ENCODE peak calls at places on chromosomes 2 and 18, in five cellular contexts. R is endothelial cell of umbilical vein, L is thyroid gland, Y is spleen, S is choroid plexus epithelial cell. H is an unnamed sample.

GRCh38 chr2:60551241-60552095 is 2.0 kb downstream of the BCL11A start:
- DNase-seq in Y (peak), R (no peak), S (peak), L (peak), H (no peak)

GRCh38 chr2:48900321-48901014 is 144.9 kb upstream of the LHCGR start:
- DNase-seq in S (no peak), R (no peak), L (no peak), Y (no peak), H (no peak)

GRCh38 chr2:217993817-217994459 is 8.9 kb downstream of the TNS1 start:
- DNase-seq in R (peak), L (peak), Y (peak), S (peak), H (no peak)

GRCh38 chr2:128289439-128289838 is 29.2 kb downstream of the HS6ST1 start:
- DNase-seq in S (no peak), L (no peak), R (peak), Y (peak), H (no peak)

GRCh38 chr2:29627366-29627765 is 294.0 kb downstream of the ALK start:
- DNase-seq in S (peak), Y (no peak), R (no peak), L (no peak), H (peak)

GRCh38 chr2:170929686-170930050 is 615 bp downstream of the GORASP2 start:
- DNase-seq in L (peak), Y (peak), S (peak), R (peak), H (no peak)

GRCh38 chr2:200063155-200063554 is 107.8 kb downstream of the MAIP1 start:
- DNase-seq in S (no peak), Y (no peak), R (no peak), L (no peak), H (no peak)

GRCh38 chr2:115165529-115166109 is 723.2 kb downstream of the DPP10 start:
- DNase-seq in R (peak), L (no peak), S (peak), Y (no peak), H (peak)

GRCh38 chr18:58058720-58059119 is 14.7 kb downstream of the NEDD4L start:
- DNase-seq in Y (no peak), S (no peak), R (no peak), L (no peak), H (no peak)

GRCh38 chr18:2655954-2656236 is 369 bp downstream of the SMCHD1 start:
- DNase-seq in R (no peak), S (no peak), Y (no peak), L (no peak), H (no peak)

GRCh38 chr2:74043345-74044329 is 58.9 kb downstream of the TET3 start:
- DNase-seq in R (no peak), L (no peak), S (no peak), Y (no peak), H (no peak)

GRCh38 chr2:109290887-109291675 is 162.1 kb downstream of the SH3RF3 start:
- DNase-seq in L (no peak), R (peak), Y (peak), S (peak), H (no peak)

GRCh38 chr2:71856709-71857525 is 290.7 kb downstream of the CYP26B1 start:
- DNase-seq in R (peak), Y (no peak), S (no peak), L (peak), H (no peak)

GRCh38 chr2:96870631-96871255 is 863 bp upstream of the SEMA4C start:
- DNase-seq in Y (peak), L (peak), S (no peak), R (peak), H (no peak)

GRCh38 chr18:77530732-77531131 is 281.1 kb downstream of the GALR1 start:
- DNase-seq in R (no peak), L (no peak), Y (no peak), S (no peak), H (no peak)

GRCh38 chr2:158967731-158968395 is 577 bp upstream of the TANC1 start:
- DNase-seq in Y (no peak), S (peak), L (peak), R (peak), H (peak)

GRCh38 chr2:50674876-50675275 is 357.1 kb downstream of the NRXN1 start:
- DNase-seq in R (no peak), L (no peak), S (no peak), Y (no peak), H (no peak)

GRCh38 chr2:203543898-203544328 is 8.8 kb upstream of the RAPH1 start:
- DNase-seq in S (no peak), Y (no peak), R (no peak), L (peak), H (no peak)

GRCh38 chr18:419542-420175 is 80.8 kb downstream of the COLEC12 start:
- DNase-seq in L (no peak), S (no peak), Y (no peak), R (no peak), H (no peak)

GRCh38 chr2:37080674-37081073 is 3.5 kb downstream of the HEATR5B start:
- DNase-seq in Y (no peak), L (no peak), R (peak), S (no peak), H (no peak)

GRCh38 chr18:10139783-10140410 is 226.1 kb downstream of the VAPA start:
- DNase-seq in Y (no peak), L (no peak), S (peak), R (no peak), H (no peak)

GRCh38 chr18:75346671-75347070 is 80.8 kb downstream of the SMIM21 start:
- DNase-seq in S (no peak), Y (no peak), R (no peak), L (no peak), H (no peak)

GRCh38 chr2:45796500-45796899 is 145.0 kb downstream of the PRKCE start:
- DNase-seq in R (no peak), L (no peak), S (no peak), Y (no peak), H (no peak)

GRCh38 chr2:84481702-84482101 is 22.6 kb upstream of the SUCLG1 start:
- DNase-seq in S (peak), L (no peak), Y (no peak), R (no peak), H (no peak)

GRCh38 chr2:31004252-31004651 is 134.0 kb downstream of the GALNT14 start:
- DNase-seq in R (no peak), L (no peak), Y (no peak), S (no peak), H (no peak)

GRCh38 chr2:157587576-157587975 is 41.1 kb downstream of the ACVR1C start:
- DNase-seq in Y (no peak), R (no peak), L (no peak), S (no peak), H (no peak)

GRCh38 chr2:29463181-29463900 is 348.1 kb downstream of the CLIP4 start:
- DNase-seq in L (no peak), Y (no peak), R (no peak), S (peak), H (peak)

GRCh38 chr2:95297639-95298395 is 670 bp downstream of the KCNIP3 start:
- DNase-seq in S (no peak), Y (no peak), R (no peak), L (peak), H (no peak)

GRCh38 chr2:149601141-149601796 is 13.7 kb upstream of the MMADHC start:
- DNase-seq in L (no peak), S (peak), Y (no peak), R (peak), H (no peak)

GRCh38 chr2:230443540-230443939 is 27.5 kb downstream of the SP100 start:
- DNase-seq in Y (no peak), R (peak), L (no peak), S (peak), H (no peak)

GRCh38 chr2:158693476-158693875 is 101.6 kb upstream of the DAPL1 start:
- DNase-seq in Y (no peak), R (no peak), S (no peak), L (no peak), H (no peak)

GRCh38 chr2:201656740-201657139 is 13.4 kb upstream of the TMEM237 start:
- DNase-seq in Y (no peak), S (no peak), L (no peak), R (no peak), H (no peak)

GRCh38 chr2:28521663-28522062 is 25.8 kb downstream of the PLB1 start:
- DNase-seq in S (no peak), L (no peak), Y (no peak), R (no peak), H (no peak)

GRCh38 chr2:221532641-221533040 is 39.5 kb downstream of the EPHA4 start:
- DNase-seq in S (no peak), R (no peak), L (no peak), Y (no peak), H (no peak)

GRCh38 chr2:55875434-55876135 is 48.0 kb downstream of the EFEMP1 start:
- DNase-seq in R (peak), S (peak), L (no peak), Y (no peak), H (no peak)

GRCh38 chr2:86522711-86523110 is 40.5 kb downstream of the CHMP3 start:
- DNase-seq in L (no peak), R (no peak), Y (no peak), S (no peak), H (no peak)

GRCh38 chr2:86520153-86520552 is 43.1 kb downstream of the CHMP3 start:
- DNase-seq in S (no peak), L (no peak), R (no peak), Y (no peak), H (no peak)

GRCh38 chr2:86519349-86519748 is 43.9 kb downstream of the CHMP3 start:
- DNase-seq in Y (no peak), R (no peak), L (no peak), S (no peak), H (no peak)

GRCh38 chr2:86521922-86522321 is 41.3 kb downstream of the CHMP3 start:
- DNase-seq in R (no peak), Y (no peak), S (no peak), L (no peak), H (no peak)

GRCh38 chr2:86518498-86518897 is 44.7 kb downstream of the CHMP3 start:
- DNase-seq in S (peak), R (peak), Y (no peak), L (no peak), H (no peak)
- TF ChIP-seq CTCF in S (peak), R (peak), Y (peak), L (peak), H (peak)

DNA sequence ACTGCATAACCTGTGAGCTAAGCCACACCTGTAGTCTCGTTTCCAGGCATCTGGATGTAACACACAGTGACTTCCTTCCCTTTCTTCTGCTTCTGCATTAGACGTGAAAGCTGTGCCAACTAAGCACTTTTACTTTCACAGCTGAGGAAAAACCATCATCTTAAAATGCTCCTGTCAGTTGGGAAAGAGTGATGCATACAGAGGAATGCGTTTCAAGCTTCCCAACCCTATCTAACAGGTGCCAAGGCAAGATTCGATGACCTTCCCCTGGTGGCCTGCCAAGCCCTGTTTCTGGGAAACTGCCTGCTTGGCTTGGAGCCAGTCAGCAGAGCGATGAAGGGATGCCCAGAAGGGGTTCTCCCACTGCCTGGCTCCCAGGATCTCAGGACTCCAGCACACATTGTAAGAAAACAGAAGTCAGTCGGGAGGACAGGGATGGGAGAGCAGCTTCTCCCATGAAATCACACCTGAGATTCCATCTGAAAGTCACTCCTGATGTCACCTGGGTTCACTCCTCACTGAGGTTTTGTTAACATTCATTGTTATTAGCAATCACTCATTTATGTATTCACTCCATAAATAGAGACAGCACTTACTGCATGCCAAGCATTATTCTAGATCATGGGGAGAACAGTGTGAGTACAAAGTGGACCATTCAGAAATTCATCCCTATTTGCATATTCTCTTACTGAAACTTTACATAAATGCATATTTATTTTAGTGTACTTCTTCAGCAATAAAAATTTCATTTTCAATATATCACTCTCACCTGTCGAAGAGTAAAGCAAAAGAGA is 64.1 kb downstream of the DTNA start:
- DNase-seq in R (peak), S (peak), L (peak), Y (no peak), H (peak)
- H3K4me3 ChIP-seq in R (no peak), S (no peak), L (no peak), Y (no peak), H (no peak)

GRCh38 chr2:104033399-104033798 is 820.5 kb upstream of the POU3F3 start:
- DNase-seq in S (peak), L (no peak), R (no peak), Y (no peak), H (peak)
- TF ChIP-seq CTCF in S (peak), L (peak), R (no peak), Y (no peak), H (peak)

DNA sequence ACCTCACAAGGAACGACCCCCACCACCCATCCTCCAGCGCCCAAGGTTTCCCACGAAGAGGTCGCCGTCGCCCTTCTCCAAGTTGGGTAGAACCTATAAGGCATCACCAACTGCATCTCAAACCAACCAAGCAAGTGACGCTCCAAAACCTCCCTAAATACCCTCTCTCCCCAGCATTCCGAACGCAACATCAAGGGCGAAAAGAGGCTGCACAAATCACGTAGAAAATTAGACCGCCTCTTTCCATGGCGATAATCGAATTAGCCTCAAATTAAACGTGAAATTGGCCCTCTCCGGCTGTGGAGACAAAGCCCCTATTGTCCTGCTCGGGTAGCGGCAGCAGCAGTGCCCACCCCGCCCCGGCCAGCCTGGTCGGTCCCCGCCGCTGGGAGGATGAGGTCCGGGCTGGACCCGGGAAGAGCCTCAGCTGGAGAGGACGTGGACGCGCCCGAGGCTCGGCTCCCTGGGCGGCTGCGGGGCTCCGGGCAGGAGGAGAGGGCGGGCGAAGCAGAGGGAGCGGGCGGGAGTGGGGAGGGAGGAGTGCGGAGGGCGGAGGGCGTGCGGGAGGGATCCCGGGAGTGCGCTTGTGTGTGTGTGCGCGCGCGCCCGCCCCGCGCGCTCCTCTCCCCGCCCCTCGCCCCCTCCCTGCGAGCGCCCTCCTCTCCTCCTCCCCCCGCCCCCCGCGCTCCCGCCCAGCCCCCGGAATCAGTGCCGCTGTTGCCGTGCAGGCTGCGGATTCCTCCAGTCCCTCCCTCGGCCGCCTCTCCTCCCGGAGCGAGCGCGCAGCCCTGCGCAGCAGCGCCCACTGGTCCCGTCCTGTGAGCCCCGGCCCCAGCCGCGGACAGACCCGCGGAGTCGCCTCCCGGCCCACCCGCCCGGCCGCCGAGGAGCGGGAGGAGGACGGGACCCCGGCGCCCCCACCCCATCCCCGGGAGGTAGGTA is at the start of gene SPTBN1:
- DNase-seq in S (peak), Y (peak), R (peak), L (peak), H (peak)
- H3K4me3 ChIP-seq in S (peak), Y (peak), R (peak), L (peak), H (peak)

DNA sequence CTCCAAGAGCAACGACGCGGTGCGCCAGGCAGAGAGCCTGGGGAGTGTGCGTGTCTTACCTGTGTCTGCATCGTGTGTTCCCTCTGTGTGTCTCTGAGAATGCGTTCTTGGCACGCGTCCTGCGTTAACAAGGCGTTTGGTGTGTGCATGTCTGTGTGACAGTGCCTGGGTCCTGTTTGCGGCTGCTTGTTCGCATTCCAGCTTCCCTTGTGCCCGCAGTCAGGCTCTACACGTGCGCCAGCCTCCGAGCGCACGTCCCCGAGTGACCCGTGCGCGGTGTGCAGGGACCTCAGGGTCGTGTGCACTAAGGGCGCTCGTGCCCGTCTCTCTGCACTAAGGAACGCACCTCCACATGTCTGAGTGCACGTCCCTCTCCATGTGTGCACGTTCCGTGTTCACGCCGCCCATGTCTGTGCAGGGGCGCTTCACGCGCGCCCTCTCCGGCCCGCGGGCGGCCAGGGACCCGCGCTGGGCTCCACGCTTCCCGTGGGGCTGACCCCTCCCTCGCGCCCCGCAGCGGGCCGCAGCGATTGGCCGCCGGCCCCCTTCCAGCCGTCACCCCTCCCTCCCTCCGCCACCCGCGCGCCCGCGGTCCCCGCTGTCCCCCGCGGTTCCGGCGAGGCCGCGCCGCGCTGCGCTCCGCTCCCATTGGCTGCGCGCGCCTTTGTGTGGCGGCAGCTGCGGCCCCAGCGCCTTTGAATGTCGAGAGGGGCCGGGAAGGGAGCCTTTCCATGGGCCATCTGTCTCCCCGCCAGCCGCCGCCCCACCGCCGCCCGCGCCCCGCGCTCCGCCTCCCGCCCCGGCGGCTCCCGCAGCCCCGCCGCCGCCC is 229.4 kb downstream of the HAUS1 start:
- DNase-seq in S (peak), L (peak), R (no peak), Y (peak), H (no peak)
- TF ChIP-seq CTCF in S (no peak), L (no peak), R (no peak), Y (no peak), H (no peak)